ENCODE peak calls at places on chromosomes 3 and 15, in four cellular contexts. P, Y, F and W are unnamed samples.

GRCh38 chr3:136749106-136749505 is 3.1 kb downstream of the STAG1 start:
- DNase-seq in P (no peak), Y (no peak), F (no peak), W (no peak)

GRCh38 chr3:49747792-49748480 is 24.2 kb upstream of the GMPPB start:
- DNase-seq in P (no peak), Y (no peak), F (peak), W (no peak)

GRCh38 chr3:191269289-191270085 is 59.7 kb upstream of the CCDC50 start:
- DNase-seq in P (no peak), Y (no peak), F (no peak), W (no peak)

GRCh38 chr3:128555098-128555825 is 62.3 kb upstream of the GATA2 start:
- DNase-seq in P (no peak), Y (no peak), F (no peak), W (no peak)

GRCh38 chr3:126358038-126358815 is 1.0 kb upstream of the KLF15 start:
- DNase-seq in P (peak), Y (no peak), F (no peak), W (no peak)

GRCh38 chr3:42010530-42010929 is 48.6 kb upstream of the ULK4 start:
- DNase-seq in P (no peak), Y (no peak), F (no peak), W (no peak)

GRCh38 chr3:182812123-182812522 is 18.8 kb downstream of the ATP11B start:
- DNase-seq in P (no peak), Y (no peak), F (no peak), W (no peak)

GRCh38 chr3:195441476-195441970 is 1.3 kb downstream of the ACAP2 start:
- DNase-seq in P (no peak), Y (no peak), F (peak), W (no peak)

GRCh38 chr3:133362539-133362938 is 37.3 kb upstream of the BFSP2 start:
- DNase-seq in P (no peak), Y (no peak), F (no peak), W (peak)

GRCh38 chr3:63351159-63352007 is 73.3 kb downstream of the SYNPR start:
- DNase-seq in P (no peak), Y (no peak), F (peak), W (peak)

GRCh38 chr3:196179380-196180308 is 31.6 kb downstream of the ZDHHC19 start:
- DNase-seq in P (peak), Y (peak), F (peak), W (peak)

GRCh38 chr3:51873253-51873766 is 2.1 kb downstream of the IQCF5 start:
- DNase-seq in P (no peak), Y (no peak), F (no peak), W (no peak)

GRCh38 chr3:129824926-129825541 is 68.5 kb downstream of the TMCC1 start:
- DNase-seq in P (peak), Y (peak), F (peak), W (peak)

GRCh38 chr3:180747805-180748361 is 68.6 kb upstream of the CCDC39 start:
- DNase-seq in P (no peak), Y (no peak), F (no peak), W (no peak)

GRCh38 chr3:14393440-14394111 is 8.8 kb upstream of the SLC6A6 start:
- DNase-seq in P (no peak), Y (no peak), F (peak), W (no peak)

GRCh38 chr3:195886181-195887141 is 21.9 kb downstream of the TNK2 start:
- DNase-seq in P (no peak), Y (no peak), F (peak), W (no peak)

GRCh38 chr15:34370643-34371042 is 3.6 kb upstream of the LPCAT4 start:
- DNase-seq in P (no peak), Y (no peak), F (no peak), W (no peak)

GRCh38 chr15:32641517-32642059 is at the start of gene SCG5:
- DNase-seq in P (no peak), Y (no peak), F (no peak), W (peak)

GRCh38 chr3:135240426-135240825 is 445.4 kb downstream of the EPHB1 start:
- DNase-seq in P (peak), Y (no peak), F (no peak), W (no peak)